ENCODE peak calls at places on chromosomes 13 and 19, in eight cellular contexts. O is fibroblast of mammary gland, M is right atrium auricular region, Z is mesothelial cell of epicardium, B is GM20000, D is cardiac fibroblast, X is stomach, U is tibial nerve. J is an unnamed sample.

GRCh38 chr19:3319643-3320353 is 46.6 kb upstream of the NFIC start:
- DNase-seq in O (peak), M (no peak), Z (no peak), B (no peak), D (peak), X (no peak), U (no peak), J (no peak)

GRCh38 chr19:2014731-2015610 is 543 bp downstream of the BTBD2 start:
- DNase-seq in O (no peak), M (no peak), Z (no peak), B (peak), D (no peak), X (no peak), U (no peak), J (no peak)

GRCh38 chr19:32691952-32692726 is 518 bp downstream of the NUDT19 start:
- DNase-seq in O (peak), M (no peak), Z (peak), B (peak), D (peak), X (peak), U (no peak), J (no peak)

GRCh38 chr13:97448503-97449251 is 14.7 kb downstream of the RAP2A start:
- DNase-seq in O (peak), M (no peak), Z (no peak), B (no peak), D (no peak), X (no peak), U (no peak), J (no peak)

GRCh38 chr13:22948421-22948820 is 232.4 kb upstream of the SGCG start:
- DNase-seq in O (no peak), M (no peak), Z (no peak), B (no peak), D (no peak), X (no peak), U (no peak), J (peak)

GRCh38 chr19:51294211-51294976 is 17.1 kb upstream of the IGLON5 start:
- DNase-seq in O (no peak), M (no peak), Z (no peak), B (no peak), D (no peak), X (no peak), U (no peak), J (no peak)

GRCh38 chr19:33767898-33768413 is 28.7 kb upstream of the KCTD15 start:
- DNase-seq in O (peak), M (no peak), Z (peak), B (no peak), D (peak), X (no peak), U (no peak), J (no peak)

GRCh38 chr19:33406521-33407139 is 33.1 kb downstream of the CEBPG start:
- DNase-seq in O (peak), M (peak), Z (peak), B (peak), D (peak), X (peak), U (peak), J (peak)

GRCh38 chr19:4067396-4068057 is 828 bp upstream of the ZBTB7A start:
- DNase-seq in O (no peak), M (no peak), Z (no peak), B (peak), D (no peak), X (no peak), U (no peak), J (peak)

GRCh38 chr19:8512991-8513686 is 828 bp downstream of the ZNF414 start:
- DNase-seq in O (no peak), M (no peak), Z (no peak), B (no peak), D (no peak), X (no peak), U (no peak), J (no peak)

GRCh38 chr19:43798546-43799409 is 3.5 kb downstream of the LYPD5 start:
- DNase-seq in O (no peak), M (no peak), Z (no peak), B (peak), D (peak), X (peak), U (no peak), J (no peak)

GRCh38 chr13:48630791-48631190 is 22.9 kb upstream of the CYSLTR2 start:
- DNase-seq in O (no peak), M (no peak), Z (no peak), B (no peak), D (peak), X (no peak), U (no peak), J (no peak)

GRCh38 chr13:52851153-52851962 is 2.9 kb upstream of the PCDH8 start:
- DNase-seq in O (no peak), M (no peak), Z (no peak), B (peak), D (peak), X (peak), U (no peak), J (no peak)

GRCh38 chr19:17762505-17763229 is 11.4 kb downstream of the FCHO1 start:
- DNase-seq in O (peak), M (no peak), Z (no peak), B (no peak), D (peak), X (no peak), U (no peak), J (no peak)

GRCh38 chr19:10855879-10856522 is 7.8 kb downstream of the C19orf38 start:
- DNase-seq in O (no peak), M (no peak), Z (no peak), B (no peak), D (peak), X (no peak), U (no peak), J (no peak)
- TF ChIP-seq CTCF in O (peak), M (peak), Z (peak), B (peak), D (peak), X (no peak), U (peak), J (peak)

DNA sequence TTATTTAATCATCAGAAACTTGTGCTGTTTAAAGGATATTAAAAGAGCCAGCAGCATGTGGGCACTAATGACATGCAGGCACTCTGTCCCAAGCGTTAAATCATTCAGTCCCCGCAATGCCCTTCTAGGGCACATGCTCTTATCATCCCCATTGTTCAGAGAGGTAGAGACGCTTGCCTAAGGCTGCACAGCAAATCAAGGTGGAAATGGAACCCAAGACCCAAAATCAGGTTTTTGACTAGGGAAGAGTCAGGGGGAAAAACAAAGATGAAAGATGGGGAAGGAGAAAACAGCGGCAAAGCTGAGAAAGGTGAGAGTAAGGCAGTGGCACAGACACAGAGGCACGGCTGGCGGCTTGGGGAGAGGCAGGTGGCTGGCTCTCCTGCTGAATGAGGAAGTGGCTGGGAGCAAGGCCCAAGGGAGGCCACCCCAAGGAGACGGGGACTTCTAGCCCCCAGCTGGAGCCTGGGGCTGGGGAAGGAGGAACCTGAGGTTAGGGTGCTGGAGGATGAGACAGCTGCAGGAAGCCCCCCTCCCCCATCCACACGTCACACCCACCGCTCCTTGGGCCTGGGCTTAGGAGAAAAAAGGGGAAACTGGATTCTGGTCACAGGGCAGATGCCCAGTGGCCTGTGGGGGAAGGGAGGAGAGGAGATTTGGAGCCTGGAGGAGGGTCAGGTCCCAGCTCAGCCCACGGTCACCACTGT is 1.0 kb upstream of the TYROBP start:
- DNase-seq in O (no peak), M (peak), Z (no peak), B (peak), D (no peak), X (peak), U (peak), J (no peak)
- TF ChIP-seq CTCF in O (no peak), M (no peak), Z (no peak), B (no peak), D (no peak), X (no peak), U (no peak), J (no peak)

DNA sequence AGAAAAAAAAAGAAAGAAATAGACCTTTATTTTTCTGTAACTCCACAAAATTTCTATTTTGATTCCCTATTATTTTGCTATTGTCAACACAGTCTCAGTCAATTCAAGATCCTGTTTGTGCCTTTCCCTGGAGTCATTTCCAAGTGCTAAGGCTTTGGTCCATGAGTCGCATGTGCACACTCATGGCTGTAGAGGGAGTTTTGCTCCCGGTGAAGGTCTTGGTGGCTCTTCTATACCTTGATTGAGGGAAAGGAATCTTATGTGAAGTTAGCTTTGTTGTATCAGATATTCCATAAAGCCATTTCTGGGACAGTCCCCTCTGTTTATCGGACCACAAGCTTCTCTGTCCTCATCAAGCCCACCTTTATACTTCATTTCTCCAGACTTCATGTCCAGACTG is 58.7 kb upstream of the ALOX5AP start:
- DNase-seq in O (peak), M (no peak), Z (no peak), B (no peak), D (peak), X (no peak), U (no peak), J (no peak)
- TF ChIP-seq CTCF in O (peak), M (no peak), Z (no peak), B (no peak), D (peak), X (no peak), U (no peak), J (peak)

DNA sequence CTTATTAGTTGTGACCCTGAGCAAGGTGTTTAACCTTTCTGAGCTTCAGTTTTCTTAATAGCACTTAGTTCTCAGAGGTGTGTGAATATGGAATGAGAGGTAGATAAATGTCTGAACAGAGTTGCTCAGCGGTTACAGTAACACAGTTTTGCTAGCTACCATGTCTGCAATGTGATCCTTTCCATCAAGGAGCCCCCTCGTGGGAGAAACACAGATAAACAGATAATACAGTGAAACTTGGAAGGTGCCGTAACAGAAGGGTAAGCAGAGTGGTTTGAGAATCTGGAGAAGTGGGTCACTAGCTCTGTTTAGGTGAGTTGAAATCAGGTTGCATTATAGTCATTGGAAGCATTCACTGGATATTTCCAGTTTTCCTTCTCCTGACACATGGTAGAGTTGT is 38.9 kb downstream of the IRS2 start:
- DNase-seq in O (no peak), M (peak), Z (no peak), B (no peak), D (no peak), X (no peak), U (no peak), J (no peak)
- TF ChIP-seq CTCF in O (peak), M (no peak), Z (no peak), B (no peak), D (no peak), X (no peak), U (no peak), J (no peak)

DNA sequence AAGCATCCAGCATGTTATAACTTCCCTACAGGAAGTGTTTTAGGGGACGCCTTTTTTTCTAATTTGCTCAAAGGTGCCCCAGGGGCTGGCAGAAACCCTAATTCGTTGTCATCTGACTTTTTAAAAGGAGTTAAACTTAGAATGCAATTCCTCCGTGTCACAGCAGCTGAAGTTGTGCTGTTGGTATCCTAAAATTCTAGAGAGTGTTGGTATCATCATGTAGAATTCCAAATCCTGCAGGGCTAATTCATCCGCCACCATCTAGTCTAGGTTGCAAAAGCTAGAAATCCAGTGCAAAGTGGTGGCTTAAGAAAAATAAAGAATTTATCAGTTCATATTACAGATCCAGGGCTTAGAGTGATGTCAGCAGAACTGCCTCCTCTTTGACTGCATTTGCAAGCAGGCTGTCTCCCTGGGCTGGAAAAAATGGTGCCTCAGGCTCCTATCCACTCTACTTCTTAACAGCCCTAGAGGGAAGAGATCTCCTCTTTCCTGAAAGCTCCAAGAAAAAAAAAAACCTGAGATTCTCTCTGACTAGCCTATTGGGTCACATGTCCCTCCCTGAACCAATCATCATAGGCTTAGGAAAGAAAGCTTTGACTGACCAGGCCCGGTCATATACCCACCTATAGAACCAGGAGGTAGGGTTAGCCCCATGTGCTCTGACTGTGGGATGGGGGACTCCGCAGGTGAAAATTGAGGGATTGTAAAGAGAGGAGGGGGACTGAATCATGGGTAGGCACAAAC is 73.0 kb downstream of the MAP4K1 start:
- DNase-seq in O (no peak), M (no peak), Z (no peak), B (no peak), D (no peak), X (no peak), U (no peak), J (no peak)
- TF ChIP-seq CTCF in O (peak), M (peak), Z (peak), B (no peak), D (peak), X (no peak), U (peak), J (peak)

DNA sequence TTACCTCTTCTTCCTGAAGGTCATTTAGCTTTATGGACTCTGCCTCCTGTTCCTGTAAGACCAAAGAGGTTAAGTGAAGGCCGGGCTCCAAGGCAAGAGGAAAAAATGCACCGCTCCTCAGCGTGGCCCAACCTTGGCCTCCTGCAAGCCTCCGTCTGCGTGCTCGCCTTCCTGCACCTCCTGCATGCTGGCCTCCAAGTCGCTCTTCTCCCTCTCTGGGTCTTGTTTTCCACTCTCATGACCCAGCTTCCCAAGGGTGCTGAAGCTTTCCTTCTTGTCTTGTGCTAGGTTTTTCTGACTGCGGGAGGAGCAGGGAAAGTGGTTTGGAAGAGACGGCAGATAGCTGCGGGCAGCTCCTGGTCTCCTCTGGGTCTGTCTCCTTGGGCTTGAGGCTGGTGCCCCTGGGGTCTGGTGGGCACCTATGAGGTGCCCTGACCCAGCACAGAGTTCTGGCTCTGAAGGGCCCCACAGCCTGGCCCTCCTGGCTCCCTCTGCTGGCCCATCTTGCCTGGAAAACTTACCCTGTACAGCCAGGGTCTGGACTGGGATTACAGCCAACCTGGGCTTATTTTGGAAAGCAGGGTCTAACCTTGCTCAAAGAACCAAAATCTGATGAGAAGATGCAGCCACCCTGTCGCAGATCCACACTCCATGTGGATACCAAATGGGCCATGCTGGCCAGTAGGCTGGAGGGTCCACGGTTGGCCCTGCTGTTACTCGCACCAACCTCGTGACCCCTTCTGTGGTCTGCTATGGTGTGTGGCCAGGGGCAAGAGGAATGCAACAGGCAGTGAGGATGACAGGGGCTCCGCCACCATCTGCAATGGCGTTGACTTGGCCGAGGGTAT is 5.2 kb downstream of the C13orf46 start:
- DNase-seq in O (no peak), M (no peak), Z (peak), B (no peak), D (no peak), X (no peak), U (no peak), J (no peak)
- TF ChIP-seq CTCF in O (no peak), M (no peak), Z (no peak), B (peak), D (no peak), X (no peak), U (no peak), J (no peak)

DNA sequence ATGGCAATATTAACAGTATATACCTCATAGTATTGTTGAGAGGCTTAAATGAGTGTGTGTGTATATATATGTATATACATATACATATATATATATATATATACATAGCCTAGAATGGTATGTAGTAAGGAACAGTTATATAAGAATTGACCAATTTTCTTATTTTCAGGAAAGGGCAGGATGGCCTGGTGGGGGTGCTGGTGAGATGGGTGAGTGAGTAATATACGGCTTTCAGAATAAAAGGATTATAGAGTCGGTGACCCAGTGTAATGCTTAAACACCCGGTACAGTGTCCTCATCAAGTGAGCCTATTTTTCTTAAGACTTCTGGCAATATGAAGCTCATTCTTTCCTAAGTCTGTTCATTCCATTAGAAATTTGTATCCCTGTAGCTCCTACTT is 11.7 kb upstream of the FAM216B start:
- DNase-seq in O (no peak), M (no peak), Z (no peak), B (no peak), D (no peak), X (no peak), U (no peak), J (no peak)
- TF ChIP-seq CTCF in O (peak), M (no peak), Z (no peak), B (no peak), D (no peak), X (no peak), U (no peak), J (no peak)

DNA sequence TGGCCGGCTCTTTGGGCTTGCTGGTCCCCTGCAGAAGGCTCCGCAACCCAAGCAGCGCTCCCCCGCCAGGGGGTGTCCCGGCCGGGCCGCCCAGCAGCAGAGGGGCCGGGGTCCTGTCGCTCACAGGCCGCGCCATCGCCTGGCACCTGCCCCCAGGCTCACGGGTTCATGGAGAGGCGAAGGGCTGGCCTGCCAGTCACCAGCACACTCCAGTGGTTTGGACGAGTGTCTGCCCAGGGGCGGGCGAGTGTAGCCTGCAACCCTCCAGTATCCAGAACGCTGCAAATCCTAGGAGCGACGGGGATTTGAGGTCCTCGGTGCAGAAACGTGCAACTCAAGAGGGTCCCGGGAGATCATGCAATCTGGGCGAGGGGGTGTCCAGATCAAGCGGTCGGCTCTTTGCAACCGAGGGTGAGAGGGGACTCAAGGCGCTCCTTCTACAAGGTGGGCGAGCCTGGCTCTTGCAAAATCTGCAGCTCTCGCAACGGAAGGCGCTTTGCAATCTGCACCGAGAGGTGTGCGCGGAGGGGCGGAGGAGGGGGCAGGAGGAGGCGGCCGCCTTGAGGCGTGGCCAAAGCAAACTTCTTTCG is at the start of gene DBP:
- DNase-seq in O (no peak), M (no peak), Z (no peak), B (no peak), D (no peak), X (peak), U (no peak), J (no peak)
- TF ChIP-seq CTCF in O (no peak), M (no peak), Z (no peak), B (no peak), D (peak), X (no peak), U (peak), J (peak)

DNA sequence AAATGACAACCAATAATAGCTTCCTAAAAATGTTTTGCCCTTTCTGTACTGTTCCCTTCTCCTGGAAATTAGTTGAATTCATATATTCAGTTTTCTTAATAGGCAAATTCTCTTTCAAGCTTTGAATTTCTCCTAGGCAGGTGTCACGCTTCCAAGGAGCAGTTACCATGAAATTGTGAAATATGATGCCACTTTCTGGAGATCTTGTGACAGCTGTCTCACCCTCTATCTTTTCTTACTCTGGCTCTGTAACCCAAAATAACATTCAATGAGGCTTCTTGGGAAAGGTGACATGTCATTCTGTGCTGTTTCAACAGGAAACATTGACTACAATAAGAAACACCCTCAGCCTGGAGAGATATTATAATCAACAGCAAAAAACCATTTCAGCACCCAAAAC is 80.3 kb upstream of the MRI1 start:
- DNase-seq in O (no peak), M (no peak), Z (no peak), B (no peak), D (no peak), X (no peak), U (no peak), J (no peak)
- TF ChIP-seq CTCF in O (no peak), M (no peak), Z (no peak), B (no peak), D (no peak), X (no peak), U (no peak), J (no peak)